ENCODE peak calls at places on chromosomes 7 and 10, in eight cellular contexts. O is H1, E is GM12892, M is spleen, D is HCT116, Y is stomach, I is endothelial cell of umbilical vein, V is suprapubic skin. A is an unnamed sample.

GRCh38 chr7:143380264-143380645 is 890 bp upstream of the ZYX start:
- DNase-seq in V (peak; percentile 92), I (peak; percentile 89), Y (peak; percentile 87), D (peak; percentile 61), M (peak; percentile 96), O (peak; percentile 96), E (peak; percentile 63), A (peak; percentile 75)

GRCh38 chr7:148975896-148976295 is 52.4 kb downstream of the PDIA4 start:
- DNase-seq in V (no peak), Y (no peak), I (no peak), M (peak; percentile 41), E (no peak), O (no peak), D (no peak), A (no peak)

GRCh38 chr7:65967361-65968155 is 14.5 kb downstream of the GUSB start:
- DNase-seq in E (no peak), I (no peak), D (no peak), M (peak; percentile 64), Y (no peak), V (no peak), O (no peak), A (no peak)

GRCh38 chr7:27872281-27873005 is 132.5 kb downstream of the TAX1BP1 start:
- DNase-seq in Y (no peak), I (peak; percentile 79), E (no peak), V (no peak), D (no peak), O (no peak), M (no peak), A (no peak)

GRCh38 chr10:62779487-62780248 is 24.9 kb upstream of the ADO start:
- DNase-seq in O (no peak), D (no peak), M (peak; percentile 81), I (peak; percentile 9), Y (peak; percentile 49), V (no peak), E (peak; percentile 24), A (no peak)

GRCh38 chr10:20515654-20516053 is 381.5 kb downstream of the NEBL start:
- DNase-seq in D (no peak), V (no peak), O (no peak), M (no peak), I (no peak), E (no peak), Y (no peak), A (no peak)

GRCh38 chr10:15442056-15442455 is 71.0 kb upstream of the FAM171A1 start:
- DNase-seq in M (no peak), D (no peak), O (no peak), V (no peak), Y (no peak), I (no peak), E (no peak), A (no peak)

GRCh38 chr7:33710608-33711007 is 194.7 kb upstream of the BMPER start:
- DNase-seq in O (no peak), V (no peak), M (no peak), E (no peak), Y (no peak), D (no peak), I (no peak), A (no peak)

GRCh38 chr10:847868-848267 is 83.6 kb downstream of the LARP4B start:
- DNase-seq in V (no peak), M (no peak), O (no peak), Y (no peak), D (no peak), I (no peak), E (no peak), A (no peak)

GRCh38 chr7:30799206-30799975 is 28.2 kb downstream of the MINDY4 start:
- DNase-seq in V (no peak), I (peak; percentile 73), E (peak; percentile 44), M (no peak), O (peak; percentile 27), D (no peak), Y (no peak), A (no peak)

GRCh38 chr10:47049906-47050305 is 138.7 kb downstream of the PTPN20 start:
- DNase-seq in D (no peak), O (no peak), E (no peak), V (no peak), Y (peak; percentile 5), M (peak; percentile 55), I (no peak), A (no peak)

GRCh38 chr7:131556055-131556911 is at the start of gene PODXL:
- DNase-seq in E (peak; percentile 80), Y (peak; percentile 73), V (no peak), M (peak; percentile 91), I (peak; percentile 75), O (peak; percentile 83), D (no peak), A (no peak)

GRCh38 chr10:99678921-99679320 is 19.6 kb downstream of the ENTPD7 start:
- DNase-seq in D (no peak), M (no peak), E (no peak), V (no peak), O (no peak), Y (no peak), I (no peak), A (no peak)

GRCh38 chr10:86827639-86828038 is 71.2 kb downstream of the BMPR1A start:
- DNase-seq in V (no peak), M (no peak), E (no peak), O (no peak), D (no peak), Y (no peak), I (no peak), A (no peak)

GRCh38 chr7:69596723-69597277 is 1.5 kb upstream of the AUTS2 start:
- DNase-seq in O (no peak), I (peak; percentile 17), M (no peak), V (no peak), D (no peak), Y (no peak), E (no peak), A (no peak)

GRCh38 chr7:117157121-117157870 is 165.6 kb downstream of the WNT2 start:
- DNase-seq in M (no peak), Y (no peak), O (no peak), V (no peak), E (no peak), D (no peak), I (peak; percentile 85), A (no peak)

GRCh38 chr7:116018731-116019130 is 11.8 kb downstream of the TFEC start:
- DNase-seq in M (no peak), D (no peak), E (no peak), O (no peak), Y (no peak), V (no peak), I (no peak), A (no peak)

GRCh38 chr7:116025098-116025809 is 5.3 kb downstream of the TFEC start:
- DNase-seq in E (no peak), Y (no peak), D (no peak), O (no peak), I (peak; percentile 66), V (no peak), M (no peak), A (no peak)

GRCh38 chr7:116021237-116021636 is 9.3 kb downstream of the TFEC start:
- DNase-seq in M (no peak), Y (no peak), E (no peak), D (no peak), I (no peak), V (no peak), O (no peak), A (no peak)
- TF ChIP-seq POLR2AphosphoS5 in M (no peak), Y (no peak), E (no peak), D (no peak), I (no peak), V (no peak), O (no peak), A (no peak)

GRCh38 chr7:105003275-105003674 is 10.7 kb upstream of the KMT2E start:
- DNase-seq in D (no peak), Y (no peak), O (no peak), I (peak; percentile 66), V (no peak), M (no peak), E (no peak), A (no peak)
- TF ChIP-seq POLR2AphosphoS5 in D (no peak), Y (no peak), O (no peak), I (no peak), V (no peak), M (peak; percentile 20), E (no peak), A (no peak)

GRCh38 chr7:113119429-113119828 is 1.1 kb upstream of the SMIM30 start:
- DNase-seq in I (no peak), Y (no peak), M (no peak), D (no peak), E (no peak), V (no peak), O (no peak), A (no peak)

GRCh38 chr7:113109718-113110117 is 8.6 kb downstream of the SMIM30 start:
- DNase-seq in I (no peak), M (no peak), O (no peak), Y (no peak), D (no peak), V (no peak), E (no peak), A (no peak)

GRCh38 chr7:113118074-113118959 is at the start of gene SMIM30:
- DNase-seq in E (peak; percentile 40), D (peak; percentile 70), V (peak; percentile 96), O (peak; percentile 81), I (peak; percentile 93), Y (peak; percentile 93), M (peak; percentile 97), A (peak; percentile 90)

GRCh38 chr7:113113912-113114311 is 4.4 kb downstream of the SMIM30 start:
- DNase-seq in E (no peak), O (no peak), D (no peak), I (no peak), M (no peak), V (no peak), Y (no peak), A (no peak)
- TF ChIP-seq POLR2AphosphoS5 in E (no peak), O (no peak), D (no peak), I (no peak), M (no peak), V (no peak), Y (no peak), A (no peak)

GRCh38 chr10:74923556-74923955 is 97.2 kb downstream of the KAT6B start:
- DNase-seq in I (peak; percentile 29), M (no peak), V (no peak), D (no peak), O (no peak), E (no peak), Y (no peak), A (no peak)

GRCh38 chr10:74919671-74920070 is 93.3 kb downstream of the KAT6B start:
- DNase-seq in M (no peak), V (no peak), O (no peak), D (no peak), I (no peak), E (no peak), Y (no peak), A (no peak)

GRCh38 chr10:74922921-74923320 is 96.5 kb downstream of the KAT6B start:
- DNase-seq in Y (no peak), E (no peak), O (no peak), I (peak; percentile 24), V (no peak), M (no peak), D (no peak), A (no peak)

GRCh38 chr10:74924251-74924954 is 98.0 kb downstream of the KAT6B start:
- DNase-seq in E (no peak), O (no peak), M (no peak), V (no peak), D (peak; percentile 57), Y (no peak), I (peak; percentile 91), A (peak; percentile 79)

DNA sequence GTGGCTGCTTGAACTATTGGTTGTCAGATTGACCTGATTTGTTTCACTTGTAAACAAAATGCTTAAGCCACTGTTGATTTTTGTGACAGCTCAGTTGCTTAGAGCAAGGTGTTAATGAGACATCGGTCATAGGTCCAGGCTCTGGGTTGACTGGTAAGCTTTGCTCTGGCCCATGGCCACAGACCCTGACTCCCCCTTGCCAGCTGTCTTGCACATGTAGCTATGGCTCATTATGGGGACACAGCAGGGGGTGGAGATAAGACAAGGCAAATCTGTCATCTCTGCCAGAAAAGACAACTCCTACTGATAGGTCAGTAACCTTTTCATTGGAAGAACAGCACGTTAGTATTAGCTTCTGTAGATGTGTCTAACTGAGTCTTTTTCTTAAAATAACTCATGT is 95.3 kb downstream of the KAT6B start:
- DNase-seq in V (no peak), M (no peak), O (no peak), I (no peak), D (no peak), Y (no peak), E (no peak), A (no peak)
- TF ChIP-seq POLR2AphosphoS5 in V (no peak), M (no peak), O (no peak), I (no peak), D (no peak), Y (no peak), E (no peak), A (no peak)